ENCODE peak calls at places on chromosome 13, in eight cellular contexts. F is NCI-H1092; C is PC-3; P is anterior cingulate cortex; W is thoracic aorta; R is activated CD4-positive, alpha-beta memory T cell treated with anti-CD3 and anti-CD28 coated beads, Interleukin-2, amount 10 ng/mL, durations not matched to agents 7 days and 5 days; Y is NCI-H2029 treated with DMSO at 0.1 percent for 48 hours; E is renal cortical epithelial cell. I is an unnamed sample.

GRCh38 chr13:37484056-37484455 is 114.5 kb downstream of the POSTN start:
- DNase-seq in F (no peak), Y (no peak), R (no peak), E (no peak), C (no peak), W (no peak), P (no peak), I (no peak)

GRCh38 chr13:79710376-79710775 is 229.4 kb downstream of the NDFIP2 start:
- DNase-seq in Y (no peak), F (no peak), P (no peak), C (no peak), R (no peak), W (no peak), E (peak; percentile 78), I (no peak)

GRCh38 chr13:27076411-27076810 is 95.2 kb downstream of the USP12 start:
- DNase-seq in Y (no peak), F (no peak), W (no peak), C (no peak), P (no peak), R (no peak), E (no peak), I (no peak)

GRCh38 chr13:43908156-43909126 is 28.7 kb downstream of the LACC1 start:
- DNase-seq in P (no peak), F (peak; percentile 6), C (peak; percentile 79), W (no peak), Y (peak; percentile 0), R (no peak), E (peak; percentile 85), I (no peak)

GRCh38 chr13:25990801-25991200 is 61.0 kb downstream of the SHISA2 start:
- DNase-seq in E (no peak), R (no peak), W (no peak), Y (no peak), P (no peak), C (no peak), F (no peak), I (no peak)

GRCh38 chr13:111316161-111316730 is 4.2 kb upstream of the TEX29 start:
- DNase-seq in E (no peak), Y (no peak), F (no peak), W (no peak), R (no peak), C (no peak), P (no peak), I (no peak)

GRCh38 chr13:20713751-20714150 is 10.3 kb downstream of the IL17D start:
- DNase-seq in C (no peak), E (no peak), W (no peak), R (no peak), F (no peak), P (peak; percentile 27), Y (no peak), I (no peak)

GRCh38 chr13:109773276-109773675 is 13.1 kb downstream of the IRS2 start:
- DNase-seq in C (peak; percentile 77), Y (no peak), P (no peak), R (no peak), W (no peak), F (no peak), E (no peak), I (no peak)

GRCh38 chr13:26881154-26881553 is 120.6 kb upstream of the GPR12 start:
- DNase-seq in P (no peak), F (no peak), Y (no peak), W (no peak), R (no peak), C (peak; percentile 72), E (peak; percentile 52), I (no peak)

I was measured in natural killer cell.